ENCODE peak calls at places on chromosomes 11 and 22, in four cellular contexts. J is heart left ventricle, D is HAP-1, O is cardiac muscle cell. V is an unnamed sample.

GRCh38 chr11:109304159-109304558 is 117.8 kb upstream of the C11orf87 start:
- DNase-seq in J (no peak), O (peak), D (no peak), V (no peak)

GRCh38 chr22:24134090-24134846 is 47.0 kb upstream of the SUSD2 start:
- DNase-seq in O (no peak), J (peak), D (no peak), V (peak)

GRCh38 chr11:127058524-127058923 is 58.0 kb upstream of the KIRREL3 start:
- DNase-seq in J (no peak), D (no peak), O (no peak), V (no peak)

GRCh38 chr22:22392131-22392530 is 116.4 kb downstream of the ZNF280B start:
- DNase-seq in J (no peak), D (no peak), O (no peak), V (no peak)

GRCh38 chr22:29661355-29661754 is 57.9 kb downstream of the NF2 start:
- DNase-seq in D (no peak), O (no peak), J (no peak), V (no peak)

GRCh38 chr22:31250740-31251330 is 38.7 kb downstream of the LIMK2 start:
- DNase-seq in D (peak), J (no peak), O (peak), V (no peak)

GRCh38 chr11:45146072-45147016 is at the start of gene PRDM11:
- DNase-seq in D (peak), J (peak), O (peak), V (peak)

GRCh38 chr11:69912911-69913451 is 93.8 kb upstream of the FGF3 start:
- DNase-seq in J (peak), D (no peak), O (no peak), V (peak)

GRCh38 chr11:69213315-69213714 is 57.6 kb downstream of the SMIM38 start:
- DNase-seq in J (no peak), O (no peak), D (no peak), V (no peak)

GRCh38 chr22:40276877-40277823 is 69.2 kb upstream of the ADSL start:
- DNase-seq in D (no peak), O (peak), J (no peak), V (no peak)

GRCh38 chr22:44080936-44081853 is 57.1 kb downstream of the PARVB start:
- DNase-seq in D (peak), O (peak), J (peak), V (peak)

GRCh38 chr11:83115992-83116641 is 40.8 kb upstream of the PCF11 start:
- DNase-seq in O (no peak), J (no peak), D (no peak), V (no peak)

GRCh38 chr22:26968873-26969272 is 311.5 kb downstream of the MIAT start:
- DNase-seq in O (no peak), D (no peak), J (no peak), V (no peak)

GRCh38 chr11:65917077-65917433 is 1.8 kb downstream of the C11orf68 start:
- DNase-seq in O (no peak), D (no peak), J (no peak), V (no peak)

GRCh38 chr11:126165366-126166156 is 45.9 kb downstream of the RPUSD4 start:
- DNase-seq in J (no peak), D (no peak), O (peak), V (peak)

GRCh38 chr11:10439924-10440323 is 15.1 kb upstream of the AMPD3 start:
- DNase-seq in J (no peak), O (no peak), D (no peak), V (no peak)

GRCh38 chr11:10443152-10443551 is 11.9 kb upstream of the AMPD3 start:
- DNase-seq in J (no peak), D (no peak), O (no peak), V (no peak)

GRCh38 chr11:10441021-10441523 is 14.0 kb upstream of the AMPD3 start:
- DNase-seq in O (no peak), D (no peak), J (no peak), V (no peak)

GRCh38 chr11:10443721-10444120 is 11.3 kb upstream of the AMPD3 start:
- DNase-seq in O (no peak), D (no peak), J (no peak), V (no peak)

DNA sequence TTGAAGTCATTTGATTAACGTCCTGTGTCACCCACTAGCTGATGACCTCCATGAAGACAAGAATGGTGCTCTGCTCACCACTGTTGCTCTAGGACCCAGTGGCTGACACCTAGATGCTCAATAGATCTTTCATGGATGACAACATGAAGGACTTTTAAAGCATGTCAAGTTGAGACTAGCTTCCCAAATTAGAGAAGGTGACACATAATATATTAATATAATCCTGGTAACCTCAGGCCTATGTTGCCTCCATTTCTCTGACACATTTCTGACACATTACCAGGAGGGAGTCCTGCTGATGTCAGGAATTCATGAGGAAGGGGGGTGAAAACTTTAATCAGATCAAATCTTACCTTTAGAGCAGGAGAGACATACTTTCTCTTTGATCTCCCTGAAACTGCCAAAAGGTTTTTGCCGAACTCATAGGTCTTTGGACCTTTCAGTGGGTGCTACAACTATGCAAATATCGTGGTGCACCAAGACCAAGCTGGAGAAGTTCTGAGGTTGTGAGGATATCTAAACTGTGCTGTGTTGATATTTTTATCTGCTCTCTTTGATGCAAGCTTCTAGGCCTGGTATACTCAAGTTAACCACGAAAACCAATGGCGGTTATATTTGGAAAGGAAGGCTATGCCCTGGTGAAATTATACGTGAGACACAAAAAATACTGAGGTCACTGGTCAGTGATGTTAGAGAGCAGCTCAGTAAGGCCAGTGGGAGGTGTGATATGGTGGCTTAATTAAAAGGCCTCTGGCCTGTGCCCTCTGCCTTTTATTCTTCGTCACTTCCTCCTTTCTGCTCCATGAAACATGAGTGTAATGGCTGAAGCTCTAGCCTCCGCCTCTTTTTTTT is 13.2 kb upstream of the AMPD3 start:
- DNase-seq in O (peak), D (no peak), J (no peak), V (no peak)
- H3K4me3 ChIP-seq in O (no peak), D (no peak), J (no peak), V (no peak)

GRCh38 chr11:61913699-61914395 is 3.5 kb downstream of the RAB3IL1 start:
- DNase-seq in D (no peak), J (no peak), O (no peak), V (no peak)

GRCh38 chr11:61914471-61915171 is 2.7 kb downstream of the RAB3IL1 start:
- DNase-seq in D (no peak), O (no peak), J (no peak), V (no peak)

GRCh38 chr11:61911701-61912529 is 5.5 kb downstream of the RAB3IL1 start:
- DNase-seq in D (no peak), O (no peak), J (peak), V (no peak)

GRCh38 chr11:61912530-61912898 is 4.9 kb downstream of the RAB3IL1 start:
- DNase-seq in J (peak), D (no peak), O (no peak), V (no peak)

GRCh38 chr11:61912991-61913698 is 4.2 kb downstream of the RAB3IL1 start:
- DNase-seq in J (no peak), D (no peak), O (no peak), V (no peak)
- H3K4me3 ChIP-seq in J (no peak), D (no peak), O (no peak), V (no peak)

GRCh38 chr11:118939412-118939915 is 13.7 kb upstream of the BCL9L start:
- DNase-seq in D (no peak), O (no peak), J (no peak), V (no peak)
- H3K4me3 ChIP-seq in D (no peak), O (no peak), J (no peak), V (no peak)

GRCh38 chr11:2933376-2934056 is 4.3 kb upstream of the PHLDA2 start:
- DNase-seq in D (no peak), O (peak), J (peak), V (peak)
- H3K4me3 ChIP-seq in D (no peak), O (no peak), J (no peak), V (no peak)

GRCh38 chr22:45852826-45853225 is 124.1 kb downstream of the WNT7B start:
- DNase-seq in D (no peak), J (no peak), O (no peak), V (no peak)
- H3K4me3 ChIP-seq in D (no peak), J (no peak), O (no peak), V (no peak)

GRCh38 chr22:41560095-41560487 is 719 bp upstream of the CSDC2 start:
- DNase-seq in D (no peak), J (no peak), O (no peak), V (no peak)

GRCh38 chr22:41561788-41562187 is 978 bp downstream of the CSDC2 start:
- DNase-seq in O (no peak), J (peak), D (no peak), V (no peak)

GRCh38 chr22:41555325-41555724 is 5.5 kb upstream of the CSDC2 start:
- DNase-seq in O (peak), J (no peak), D (no peak), V (no peak)

GRCh38 chr22:41561335-41561734 is 525 bp downstream of the CSDC2 start:
- DNase-seq in D (no peak), O (no peak), J (peak), V (no peak)

DNA sequence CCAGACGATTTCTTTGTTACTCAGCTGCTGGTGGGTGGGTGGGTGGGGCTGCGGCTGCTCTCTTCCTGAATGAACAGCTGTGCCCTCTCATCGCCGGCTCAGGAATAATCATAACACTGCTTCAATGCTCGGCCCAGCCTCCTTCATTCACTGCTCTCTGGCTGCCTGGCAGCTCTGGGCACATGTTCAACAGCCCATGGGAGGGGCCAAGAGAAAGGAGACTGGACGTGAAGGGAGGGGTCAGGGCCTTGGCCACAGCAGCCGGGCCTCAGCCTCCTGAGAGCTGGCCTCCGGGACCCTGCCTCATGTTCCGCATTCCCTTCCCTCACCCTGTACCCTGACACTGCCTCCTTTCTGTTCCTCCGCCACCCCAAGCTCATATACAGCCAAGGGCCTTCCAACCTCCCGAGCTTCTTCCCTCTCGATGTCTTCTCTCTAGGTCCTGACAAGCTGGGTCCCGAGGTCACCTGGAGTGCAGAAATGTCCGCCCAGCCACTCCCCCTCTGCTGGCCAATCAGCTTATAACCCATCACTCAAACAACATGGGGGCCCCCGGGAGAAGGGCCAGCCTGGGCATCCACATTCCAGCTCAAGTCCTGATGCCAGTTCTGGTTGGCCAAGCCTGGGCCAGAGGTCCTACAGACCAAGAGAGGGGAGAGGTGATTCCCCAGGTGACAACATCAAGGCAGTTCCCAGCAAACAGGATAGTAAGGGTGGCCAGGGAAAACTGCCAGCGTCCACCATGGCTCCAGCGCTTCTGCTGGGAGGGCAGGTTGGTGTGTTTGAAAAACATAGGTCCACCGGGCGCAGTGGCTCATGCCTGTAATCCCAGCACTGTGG is 3.2 kb upstream of the CSDC2 start:
- DNase-seq in O (peak), J (peak), D (no peak), V (peak)
- H3K4me3 ChIP-seq in O (no peak), J (no peak), D (no peak), V (no peak)

V was measured in transverse colon.